ENCODE peak calls at places on chromosomes 5 and 9, in seven cellular contexts. X, R, N, O, S, A and I are unnamed samples.

GRCh38 chr5:20276959-20277263 is 288.9 kb upstream of the CDH18 start:
- DNase-seq in N (no peak), R (no peak), A (peak), O (no peak), S (no peak), X (no peak), I (no peak)

GRCh38 chr5:172713113-172713808 is 57.7 kb downstream of the DUSP1 start:
- DNase-seq in X (peak), S (peak), N (no peak), A (peak), O (peak), R (no peak), I (peak)

GRCh38 chr5:150781706-150782614 is 3.4 kb downstream of the SMIM3 start:
- DNase-seq in N (no peak), R (peak), O (peak), A (peak), S (no peak), X (no peak), I (peak)

GRCh38 chr5:141958773-141959172 is 771 bp upstream of the PCDH12 start:
- DNase-seq in R (peak), O (no peak), S (peak), X (no peak), N (peak), A (no peak), I (no peak)

GRCh38 chr5:37717613-37718431 is 122.0 kb downstream of the GDNF start:
- DNase-seq in A (no peak), S (peak), X (no peak), R (peak), O (no peak), N (peak), I (peak)

GRCh38 chr9:69370430-69370829 is 45.4 kb downstream of the ENTREP1 start:
- DNase-seq in R (peak), N (peak), X (no peak), O (no peak), A (no peak), S (peak), I (no peak)

GRCh38 chr9:83978992-83979811 is 813 bp downstream of the HNRNPK start:
- DNase-seq in N (peak), A (peak), S (peak), R (peak), X (peak), O (peak), I (peak)

GRCh38 chr5:68055686-68056085 is 159.9 kb upstream of the PIK3R1 start:
- DNase-seq in N (no peak), R (no peak), O (no peak), X (no peak), A (no peak), S (no peak), I (no peak)

GRCh38 chr9:85536514-85536913 is 205.2 kb downstream of the AGTPBP1 start:
- DNase-seq in X (no peak), R (no peak), O (no peak), S (no peak), A (no peak), N (no peak), I (no peak)

GRCh38 chr5:72622152-72622760 is 115.0 kb upstream of the ZNF366 start:
- DNase-seq in A (no peak), N (no peak), O (no peak), R (no peak), X (no peak), S (no peak), I (no peak)

GRCh38 chr5:67510204-67510603 is 313.6 kb upstream of the CD180 start:
- DNase-seq in A (no peak), N (peak), X (no peak), R (peak), O (no peak), S (no peak), I (no peak)

GRCh38 chr9:32782476-32783167 is 718 bp upstream of the TMEM215 start:
- DNase-seq in S (no peak), X (no peak), N (no peak), O (no peak), R (no peak), A (peak), I (peak)

GRCh38 chr5:113319256-113320053 is 115.3 kb downstream of the TSSK1B start:
- DNase-seq in R (peak), X (no peak), S (peak), O (no peak), N (peak), A (no peak), I (no peak)

GRCh38 chr5:54254482-54255198 is 55.7 kb downstream of the ARL15 start:
- DNase-seq in A (no peak), S (peak), R (peak), O (no peak), X (no peak), N (no peak), I (peak)

GRCh38 chr9:124110307-124110915 is 98.8 kb downstream of the LHX2 start:
- DNase-seq in A (peak), X (peak), O (peak), S (peak), N (peak), R (peak), I (peak)

GRCh38 chr9:128139621-128140020 is 9.6 kb upstream of the LCN2 start:
- DNase-seq in R (no peak), S (no peak), N (no peak), O (peak), A (no peak), X (no peak), I (no peak)

GRCh38 chr9:126391713-126392661 is 65.4 kb downstream of the MVB12B start:
- DNase-seq in O (no peak), X (no peak), A (no peak), N (no peak), S (no peak), R (no peak), I (peak)

GRCh38 chr9:13717356-13718057 is 438.0 kb upstream of the MPDZ start:
- DNase-seq in X (no peak), O (no peak), N (peak), A (no peak), R (no peak), S (no peak), I (no peak)

GRCh38 chr9:89497181-89497963 is 541 bp downstream of the SEMA4D start:
- DNase-seq in O (no peak), R (no peak), A (no peak), X (no peak), N (no peak), S (peak), I (peak)

GRCh38 chr5:152063004-152063403 is 138.4 kb upstream of the GLRA1 start:
- DNase-seq in A (no peak), R (no peak), S (no peak), N (no peak), X (no peak), O (no peak), I (no peak)

GRCh38 chr5:142984525-142984924 is 214.3 kb downstream of the ARHGAP26 start:
- DNase-seq in N (no peak), S (no peak), X (no peak), O (no peak), R (no peak), A (no peak), I (no peak)

GRCh38 chr9:2815661-2816060 is 28.2 kb downstream of the PUM3 start:
- DNase-seq in S (no peak), X (no peak), O (no peak), A (no peak), N (no peak), R (no peak), I (no peak)

GRCh38 chr5:18048449-18048848 is 414.2 kb downstream of the TAF11L14 start:
- DNase-seq in N (peak), O (no peak), R (no peak), S (no peak), X (no peak), A (no peak), I (peak)

GRCh38 chr5:5188377-5189020 is 48.4 kb downstream of the ADAMTS16 start:
- DNase-seq in A (no peak), N (no peak), X (no peak), R (no peak), O (no peak), S (no peak), I (peak)

GRCh38 chr9:91155746-91156145 is 206.0 kb downstream of the AUH start:
- DNase-seq in O (no peak), X (no peak), N (no peak), R (no peak), A (no peak), S (no peak), I (no peak)

GRCh38 chr9:128124873-128125574 is 2.5 kb downstream of the PTGES2 start:
- DNase-seq in N (peak), X (peak), A (peak), R (peak), S (peak), O (peak), I (peak)

GRCh38 chr5:67971223-67971830 is 244.2 kb upstream of the PIK3R1 start:
- DNase-seq in A (no peak), X (no peak), R (peak), S (peak), N (no peak), O (no peak), I (no peak)

GRCh38 chr5:98110791-98111190 is 662.7 kb upstream of the RGMB start:
- DNase-seq in S (no peak), R (no peak), O (no peak), X (no peak), N (no peak), A (no peak), I (no peak)